ENCODE peak calls at places on chromosomes 7 and 10, in eight cellular contexts. M is endodermal cell, A is neural progenitor cell, G is lung, B is uterus, U is fibroblast of lung, T is tibial nerve, X is SK-N-SH. E is an unnamed sample.

GRCh38 chr7:125814030-125814535 is 884.5 kb upstream of the POT1 start:
- DNase-seq in M (no peak), U (no peak), A (no peak), B (no peak), G (no peak), T (no peak), X (no peak), E (no peak)

GRCh38 chr7:25720427-25720826 is 431.6 kb upstream of the NFE2L3 start:
- DNase-seq in M (no peak), G (no peak), T (no peak), A (peak; percentile 47), B (no peak), U (peak; percentile 14), X (peak; percentile 39), E (no peak)

GRCh38 chr7:150934045-150934766 is 43.9 kb downstream of the KCNH2 start:
- DNase-seq in M (no peak), B (no peak), U (no peak), G (no peak), T (no peak), X (peak; percentile 71), A (no peak), E (peak; percentile 65)

GRCh38 chr10:61643316-61643751 is 19.4 kb upstream of the CABCOCO1 start:
- DNase-seq in G (no peak), A (peak; percentile 7), X (no peak), T (no peak), M (no peak), B (peak; percentile 21), U (peak; percentile 51), E (peak; percentile 15)

GRCh38 chr10:122055252-122055651 is 66.3 kb downstream of the TACC2 start:
- DNase-seq in X (no peak), U (no peak), G (no peak), A (no peak), B (no peak), T (no peak), M (no peak), E (no peak)

GRCh38 chr7:110922906-110923305 is 168.0 kb upstream of the LRRN3 start:
- DNase-seq in U (peak; percentile 80), M (no peak), B (no peak), T (no peak), X (no peak), G (no peak), A (no peak), E (no peak)

GRCh38 chr7:66503036-66503370 is 125.7 kb upstream of the KCTD7 start:
- DNase-seq in A (no peak), T (no peak), G (no peak), M (no peak), X (no peak), U (no peak), B (no peak), E (peak; percentile 73)

GRCh38 chr7:115145512-115145911 is 223.6 kb downstream of the MDFIC start:
- DNase-seq in X (no peak), U (peak; percentile 79), B (no peak), M (no peak), A (no peak), T (no peak), G (no peak), E (no peak)

GRCh38 chr10:89503151-89503550 is 32.2 kb downstream of the SLC16A12 start:
- DNase-seq in X (no peak), T (no peak), G (no peak), B (no peak), A (no peak), U (no peak), M (no peak), E (no peak)

GRCh38 chr10:87518937-87519336 is 14.2 kb downstream of the MINPP1 start:
- DNase-seq in G (no peak), X (no peak), T (no peak), B (no peak), U (no peak), M (no peak), A (no peak), E (no peak)

DNA sequence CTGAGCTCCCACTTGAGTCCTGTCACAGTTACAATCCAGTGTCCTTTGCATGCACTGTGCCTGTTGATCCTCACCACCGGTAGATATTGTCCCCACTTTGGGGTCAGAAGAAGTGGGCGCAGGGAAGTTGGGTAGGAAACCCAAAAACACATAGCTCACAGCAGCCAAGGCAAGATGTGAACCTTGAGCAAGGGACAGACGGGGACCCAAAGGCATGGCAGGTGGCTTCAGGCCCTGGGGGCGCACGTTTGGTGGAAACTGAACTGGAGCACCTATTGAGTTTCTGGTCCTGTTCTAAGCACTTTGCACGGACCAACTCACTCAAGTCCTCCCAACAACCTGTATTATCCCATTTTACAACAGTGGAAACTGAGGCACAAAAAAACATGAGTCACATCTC is 82.8 kb upstream of the ZNF716 start:
- DNase-seq in A (no peak), M (no peak), B (no peak), X (no peak), U (no peak), T (no peak), G (no peak), E (no peak)
- H3K4me1 ChIP-seq in A (no peaks in the 10 kb centered on the region), M (no peaks in the 10 kb centered on the region), B (no peaks in the 10 kb centered on the region), X (no peaks in the 10 kb centered on the region), U (no peaks in the 10 kb centered on the region), T (no peaks in the 10 kb centered on the region), G (no peaks in the 10 kb centered on the region), E (no peaks in the 10 kb centered on the region)

DNA sequence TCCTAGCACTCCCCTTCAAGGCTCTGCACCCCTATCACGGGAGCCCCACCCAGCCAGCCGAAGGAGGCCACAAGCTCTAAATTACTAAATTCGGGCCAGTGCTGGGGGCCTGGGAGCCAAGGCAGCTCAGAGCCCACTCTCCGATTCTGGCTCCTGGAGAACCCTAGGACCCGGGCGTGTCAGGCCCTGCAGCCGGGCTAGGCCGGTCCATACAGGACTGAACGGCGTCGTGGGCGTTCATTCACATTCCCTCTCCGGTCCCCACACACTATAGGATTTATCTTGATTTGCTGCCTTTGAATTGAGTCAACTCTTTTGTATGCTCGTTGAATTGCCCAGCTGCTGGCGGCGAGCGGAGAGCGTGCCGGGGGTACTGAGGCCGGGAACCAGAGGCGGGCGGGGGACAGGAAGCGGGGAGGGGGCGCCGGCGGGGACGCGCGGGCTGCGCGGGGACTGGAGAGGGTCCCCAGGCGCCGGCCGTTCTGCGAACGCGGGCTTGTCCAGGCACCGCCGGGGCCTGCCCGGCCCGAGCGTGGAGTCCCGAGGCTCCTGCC is 1.1 kb upstream of the ELFN1 start:
- DNase-seq in A (peak; percentile 84), T (no peak), B (no peak), M (peak; percentile 75), U (peak; percentile 8), G (no peak), X (peak; percentile 58), E (peak; percentile 95)
- H3K27ac ChIP-seq in A (no peak overlapping the region), T (no peak overlapping the region), B (no peak overlapping the region), M (peak overlapping the region; percentile 68), U (no peak overlapping the region), G (no peak overlapping the region), X (no peak overlapping the region), E (no peak overlapping the region)

GRCh38 chr10:129956285-129956649 is 7.8 kb downstream of the EBF3 start:
- DNase-seq in M (no peak), G (no peak), U (no peak), B (no peak), A (peak; percentile 65), X (no peak), T (no peak), E (no peak)
- H3K4me1 ChIP-seq in M (no peaks in the 10 kb centered on the region), G (peaks cover 10% of the 10 kb centered on the region), U (no peaks in the 10 kb centered on the region), B (peaks cover 10% of the 10 kb centered on the region), A (peaks cover 22% of the 10 kb centered on the region), X (no peaks in the 10 kb centered on the region), T (peaks cover 13% of the 10 kb centered on the region), E (peaks cover 75% of the 10 kb centered on the region)

GRCh38 chr7:149422914-149423285 is 38.0 kb downstream of the ZNF777 start:
- DNase-seq in X (no peak), B (no peak), G (no peak), M (no peak), A (no peak), U (no peak), T (no peak), E (peak; percentile 72)
- H3K27ac ChIP-seq in X (no peak overlapping the region), B (no peak overlapping the region), G (no peak overlapping the region), M (no peak overlapping the region), A (no peak overlapping the region), U (no peak overlapping the region), T (peak overlapping the region; percentile 32), E (no peak overlapping the region)

DNA sequence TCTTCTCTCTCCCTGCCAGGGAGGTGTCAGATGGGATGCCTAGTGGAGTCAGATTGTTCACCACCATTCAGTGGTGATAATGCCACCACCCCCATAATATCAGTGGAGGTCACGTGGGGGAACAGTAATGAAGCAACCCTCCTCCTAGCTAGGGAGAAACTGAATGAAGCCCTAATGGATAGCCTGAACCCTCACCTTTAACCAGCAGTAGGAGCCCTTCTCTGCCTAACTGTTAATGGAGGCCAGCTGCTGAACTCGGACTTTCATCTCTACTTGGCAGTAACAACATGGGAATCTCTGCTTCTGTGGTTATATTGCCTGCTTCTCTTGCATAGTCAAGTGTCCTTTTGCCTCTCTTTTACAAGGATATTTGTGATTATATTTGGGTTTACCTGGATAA is 1097.9 kb downstream of the REEP3 start:
- DNase-seq in B (no peak), G (no peak), A (peak; percentile 9), T (no peak), X (no peak), M (no peak), U (no peak), E (no peak)
- H3K4me1 ChIP-seq in B (no peaks in the 10 kb centered on the region), G (peaks cover 2% of the 10 kb centered on the region), A (no peaks in the 10 kb centered on the region), T (no peaks in the 10 kb centered on the region), X (no peaks in the 10 kb centered on the region), M (no peaks in the 10 kb centered on the region), U (no peaks in the 10 kb centered on the region), E (no peaks in the 10 kb centered on the region)

GRCh38 chr10:74898201-74898976 is 72.0 kb downstream of the KAT6B start:
- DNase-seq in M (no peak), A (no peak), B (no peak), X (no peak), T (no peak), G (no peak), U (no peak), E (no peak)

GRCh38 chr10:74901240-74901827 is 74.9 kb downstream of the KAT6B start:
- DNase-seq in T (no peak), M (no peak), B (no peak), A (no peak), G (no peak), X (no peak), U (no peak), E (no peak)

GRCh38 chr10:74903491-74903890 is 77.1 kb downstream of the KAT6B start:
- DNase-seq in B (no peak), A (no peak), M (no peak), G (no peak), U (no peak), T (no peak), X (no peak), E (no peak)

GRCh38 chr10:74900297-74900696 is 73.9 kb downstream of the KAT6B start:
- DNase-seq in X (no peak), T (no peak), U (no peak), G (no peak), A (no peak), M (no peak), B (no peak), E (no peak)

DNA sequence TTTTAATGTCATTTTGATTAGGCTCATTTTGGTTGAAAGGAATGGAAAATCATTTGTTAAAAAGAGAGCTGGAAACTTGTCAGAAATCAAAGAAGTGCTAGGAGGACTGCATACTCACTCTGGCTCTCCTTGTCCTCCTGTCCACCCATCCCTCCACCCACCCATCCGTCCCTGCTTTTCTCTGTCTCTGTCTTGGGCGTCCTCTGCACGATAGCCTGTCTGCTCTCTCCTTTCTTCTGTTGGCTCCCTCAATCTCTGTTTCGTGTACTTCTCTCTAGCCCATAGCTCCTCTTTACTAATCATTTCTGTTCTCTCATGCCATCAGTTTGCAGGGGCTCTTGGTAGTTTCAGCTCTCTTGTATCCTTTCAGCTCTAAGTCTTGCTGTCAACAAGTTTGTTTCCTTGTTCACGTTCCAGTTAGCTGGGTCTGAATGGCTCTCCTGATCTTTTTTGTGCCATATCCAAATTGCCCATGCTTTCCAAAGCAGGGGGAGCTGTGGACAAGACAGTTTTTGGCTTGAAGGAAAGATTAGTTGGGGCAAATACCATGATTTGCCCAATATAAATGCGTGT is 75.6 kb downstream of the KAT6B start:
- DNase-seq in X (no peak), B (no peak), G (no peak), T (no peak), U (no peak), M (no peak), A (no peak), E (no peak)
- H3K27ac ChIP-seq in X (no peak overlapping the region), B (peak overlapping the region; percentile 8), G (peak overlapping the region; percentile 57), T (no peak overlapping the region), U (no peak overlapping the region), M (no peak overlapping the region), A (peak overlapping the region; percentile 48), E (no peak overlapping the region)